ENCODE peak calls at places on chromosomes 6 and 20, in eight cellular contexts. F is lower leg skin, P is Kasumi-1, C is GF-D8, W is fibroblast of the aortic adventitia, Z is B cell, O is stromal cell of bone marrow, Y is heart right ventricle. S is an unnamed sample.

GRCh38 chr20:56735087-56735642 is 106.1 kb downstream of the TFAP2C start:
- DNase-seq in Y (no peak), F (no peak), C (no peak), W (no peak), Z (no peak), P (no peak), O (no peak), S (no peak)

GRCh38 chr6:3403244-3404154 is 53.4 kb downstream of the SLC22A23 start:
- DNase-seq in Z (no peak), C (no peak), O (no peak), Y (no peak), F (no peak), W (no peak), P (no peak), S (no peak)

GRCh38 chr20:17556842-17557674 is 12.8 kb upstream of the DSTN start:
- DNase-seq in C (no peak), W (peak), F (peak), Y (peak), O (no peak), Z (no peak), P (no peak), S (no peak)

GRCh38 chr20:19370076-19371075 is 157.9 kb downstream of the SLC24A3 start:
- DNase-seq in Z (no peak), W (no peak), P (no peak), Y (no peak), C (no peak), F (no peak), O (no peak), S (no peak)

GRCh38 chr20:47705497-47705856 is 79.8 kb downstream of the SULF2 start:
- DNase-seq in F (no peak), Z (no peak), C (no peak), P (no peak), O (no peak), Y (no peak), W (no peak), S (no peak)

GRCh38 chr20:33914871-33915270 is 78.8 kb upstream of the RALY start:
- DNase-seq in Z (no peak), O (no peak), F (no peak), Y (no peak), P (no peak), C (no peak), W (peak), S (no peak)

GRCh38 chr6:152236370-152237097 is 400.6 kb downstream of the SYNE1 start:
- DNase-seq in C (no peak), O (no peak), F (no peak), W (no peak), Y (no peak), P (no peak), Z (no peak), S (no peak)

GRCh38 chr6:6674872-6675271 is 86.4 kb downstream of the LY86 start:
- DNase-seq in Z (no peak), Y (no peak), P (peak), C (no peak), F (no peak), W (no peak), O (no peak), S (no peak)

GRCh38 chr6:82959385-82959941 is 106.2 kb downstream of the UBE3D start:
- DNase-seq in W (peak), P (no peak), Y (no peak), Z (no peak), C (no peak), F (no peak), O (no peak), S (no peak)

GRCh38 chr20:25044660-25045342 is 13.1 kb downstream of the ACSS1 start:
- DNase-seq in O (no peak), W (no peak), Z (no peak), F (no peak), P (no peak), C (no peak), Y (no peak), S (no peak)

GRCh38 chr6:149991838-149992237 is 28.1 kb downstream of the ULBP1 start:
- DNase-seq in O (no peak), W (no peak), Y (no peak), C (no peak), Z (no peak), F (no peak), P (no peak), S (no peak)

GRCh38 chr6:56517155-56517745 is 125.4 kb downstream of the DST start:
- DNase-seq in C (no peak), O (no peak), Z (no peak), P (no peak), W (peak), F (no peak), Y (no peak), S (no peak)

GRCh38 chr20:5658897-5659296 is 91.3 kb upstream of the SHLD1 start:
- DNase-seq in O (peak), Z (peak), F (peak), P (peak), Y (peak), W (peak), C (no peak), S (peak)

GRCh38 chr6:137423444-137424168 is 70.6 kb downstream of the OLIG3 start:
- DNase-seq in P (no peak), Y (no peak), F (no peak), O (no peak), C (no peak), W (no peak), Z (no peak), S (no peak)

GRCh38 chr6:8627085-8627861 is 191.9 kb upstream of the SLC35B3 start:
- DNase-seq in O (peak), P (peak), Y (no peak), Z (no peak), C (no peak), F (peak), W (no peak), S (no peak)

GRCh38 chr6:167840160-167840525 is 13.4 kb downstream of the AFDN start:
- DNase-seq in F (no peak), W (no peak), C (no peak), Y (no peak), Z (no peak), P (no peak), O (no peak), S (no peak)

GRCh38 chr6:112296122-112296521 is 41.8 kb upstream of the LAMA4 start:
- DNase-seq in O (peak), W (peak), F (no peak), C (no peak), Z (no peak), P (peak), Y (no peak), S (peak)

GRCh38 chr20:8967641-8968245 is 101.1 kb upstream of the PLCB4 start:
- DNase-seq in P (no peak), C (no peak), W (no peak), Z (no peak), F (no peak), O (no peak), Y (no peak), S (no peak)

GRCh38 chr6:151731313-151731712 is 76.2 kb upstream of the ESR1 start:
- DNase-seq in P (no peak), C (no peak), W (no peak), O (no peak), Z (no peak), F (no peak), Y (no peak), S (no peak)

GRCh38 chr6:147782302-147782701 is 273.8 kb downstream of the SAMD5 start:
- DNase-seq in F (no peak), W (no peak), Y (no peak), P (no peak), O (no peak), C (no peak), Z (no peak), S (no peak)

GRCh38 chr20:15220778-15221565 is 883.6 kb upstream of the FLRT3 start:
- DNase-seq in F (peak), C (no peak), P (no peak), W (peak), Y (no peak), O (no peak), Z (no peak), S (no peak)

GRCh38 chr6:134288538-134289203 is 29.2 kb downstream of the SGK1 start:
- DNase-seq in Z (no peak), C (peak), W (peak), O (peak), Y (no peak), P (peak), F (peak), S (peak)

GRCh38 chr20:21006611-21007010 is 99.5 kb downstream of the LINC00237 start:
- DNase-seq in W (no peak), F (no peak), Z (no peak), C (no peak), O (no peak), P (no peak), Y (no peak), S (no peak)

GRCh38 chr6:41427642-41428401 is 92.4 kb downstream of the NCR2 start:
- DNase-seq in Y (peak), P (no peak), W (no peak), Z (peak), C (no peak), F (no peak), O (no peak), S (peak)

GRCh38 chr20:31643522-31643921 is 5.8 kb downstream of the COX4I2 start:
- DNase-seq in O (no peak), P (no peak), F (no peak), Y (no peak), W (no peak), Z (no peak), C (no peak), S (no peak)

GRCh38 chr6:14903176-14904088 is 342.4 kb upstream of the JARID2 start:
- DNase-seq in O (no peak), Z (no peak), W (no peak), Y (no peak), P (peak), C (peak), F (no peak), S (no peak)

GRCh38 chr6:29965873-29966601 is 23.7 kb downstream of the HLA-A start:
- DNase-seq in C (peak), Y (peak), O (peak), W (peak), P (peak), F (peak), Z (peak), S (peak)

GRCh38 chr20:44526129-44526528 is 4.3 kb upstream of the SERINC3 start:
- DNase-seq in Y (no peak), O (no peak), Z (no peak), W (peak), P (no peak), C (no peak), F (no peak), S (no peak)

GRCh38 chr6:101539510-101540245 is 146.2 kb downstream of the GRIK2 start:
- DNase-seq in C (no peak), P (no peak), Y (no peak), W (peak), O (no peak), F (no peak), Z (no peak), S (no peak)

GRCh38 chr6:47242483-47243386 is 67.0 kb downstream of the TNFRSF21 start:
- DNase-seq in Z (peak), O (peak), P (peak), Y (peak), F (peak), W (peak), C (peak), S (peak)

GRCh38 chr6:97195117-97195516 is 87.9 kb downstream of the MMS22L start:
- DNase-seq in F (no peak), O (no peak), Z (no peak), P (peak), C (no peak), Y (peak), W (peak), S (no peak)

GRCh38 chr20:62242196-62242595 is 3.9 kb downstream of the OSBPL2 start:
- DNase-seq in F (no peak), Z (no peak), O (no peak), Y (no peak), P (no peak), C (no peak), W (no peak), S (no peak)

GRCh38 chr6:128508588-128509296 is 11.7 kb downstream of the PTPRK start:
- DNase-seq in Z (no peak), F (no peak), Y (no peak), C (no peak), P (no peak), W (peak), O (peak), S (no peak)

GRCh38 chr20:18663932-18664331 is 76.1 kb downstream of the DTD1 start:
- DNase-seq in W (peak), P (no peak), O (peak), C (no peak), F (no peak), Z (no peak), Y (no peak), S (no peak)

GRCh38 chr6:111057074-111057752 is 30.1 kb upstream of the SLC16A10 start:
- DNase-seq in C (peak), F (no peak), P (peak), Z (no peak), W (peak), O (peak), Y (peak), S (peak)

GRCh38 chr6:147201885-147202515 is 2.2 kb upstream of the STXBP5 start:
- DNase-seq in F (no peak), W (peak), Y (no peak), O (no peak), P (peak), C (peak), Z (no peak), S (peak)

GRCh38 chr6:111580401-111580800 is 25.3 kb downstream of the TRAF3IP2 start:
- DNase-seq in W (no peak), Z (no peak), Y (no peak), C (no peak), O (no peak), P (no peak), F (no peak), S (no peak)

GRCh38 chr20:43187476-43188233 is 2.1 kb downstream of the PTPRT start:
- DNase-seq in P (peak), C (no peak), Z (no peak), Y (peak), F (peak), O (peak), W (peak), S (peak)